ENCODE peak calls at places on chromosomes 4 and X, in five cellular contexts. U, E, W, B and C are unnamed samples.

GRCh38 chrX:140505421-140506337 is 810 bp upstream of the SOX3 start:
- DNase-seq in U (no peak), E (no peak), W (no peak), B (no peak), C (no peak)

GRCh38 chrX:19852014-19853005 is 35.1 kb downstream of the SH3KBP1 start:
- DNase-seq in U (no peak), E (no peak), W (no peak), B (peak), C (no peak)

GRCh38 chrX:7996414-7996813 is 69.2 kb upstream of the PNPLA4 start:
- DNase-seq in U (peak), E (peak), W (no peak), B (no peak), C (no peak)

GRCh38 chrX:55201930-55202579 is 18.1 kb upstream of the PAGE5 start:
- DNase-seq in U (no peak), E (no peak), W (no peak), B (no peak), C (no peak)

GRCh38 chrX:120200851-120201250 is 42.4 kb downstream of the RHOXF2 start:
- DNase-seq in U (no peak), E (no peak), W (no peak), B (no peak), C (no peak)

GRCh38 chr4:26321326-26322276 is 787 bp downstream of the RBPJ start:
- DNase-seq in U (peak), E (peak), W (no peak), B (peak), C (peak)

GRCh38 chr4:88794087-88794486 is 96.5 kb upstream of the NAP1L5 start:
- DNase-seq in U (no peak), E (no peak), W (no peak), B (no peak), C (no peak)

GRCh38 chrX:15072259-15072658 is 197.6 kb downstream of the ASB9 start:
- DNase-seq in U (no peak), E (no peak), W (no peak), B (no peak), C (no peak)

GRCh38 chr4:103719320-103720204 is at the start of gene TACR3:
- DNase-seq in U (peak), E (no peak), W (no peak), B (no peak), C (no peak)

GRCh38 chr4:11151500-11151899 is 277.2 kb downstream of the HS3ST1 start:
- DNase-seq in U (no peak), E (no peak), W (no peak), B (no peak), C (no peak)

GRCh38 chr4:336099-336892 is 1.3 kb upstream of the ZNF141 start:
- DNase-seq in U (peak), E (peak), W (no peak), B (peak), C (peak)

GRCh38 chrX:39907964-39908616 is 189.7 kb downstream of the BCOR start:
- DNase-seq in U (peak), E (peak), W (peak), B (peak), C (peak)

GRCh38 chr4:147543039-147543438 is 62.1 kb downstream of the EDNRA start:
- DNase-seq in U (no peak), E (no peak), W (no peak), B (no peak), C (no peak)

GRCh38 chrX:26788402-26788998 is 572.5 kb downstream of the MAGEB5 start:
- DNase-seq in U (no peak), E (no peak), W (no peak), B (no peak), C (no peak)

GRCh38 chr4:143082698-143083097 is 102.0 kb upstream of the USP38 start:
- DNase-seq in U (no peak), E (no peak), W (no peak), B (no peak), C (no peak)

GRCh38 chr4:155497306-155497705 is 120.5 kb upstream of the MAP9 start:
- DNase-seq in U (no peak), E (no peak), W (no peak), B (no peak), C (no peak)

GRCh38 chr4:123090886-123091285 is 168.5 kb upstream of the NUDT6 start:
- DNase-seq in U (no peak), E (no peak), W (no peak), B (no peak), C (no peak)

GRCh38 chr4:118954246-118954645 is 65.6 kb downstream of the SYNPO2 start:
- DNase-seq in U (no peak), E (no peak), W (no peak), B (no peak), C (no peak)

GRCh38 chr4:80182237-80182866 is 15.0 kb upstream of the PRDM8 start:
- DNase-seq in U (no peak), E (peak), W (no peak), B (no peak), C (no peak)

GRCh38 chr4:113292371-113293042 is 243.1 kb downstream of the ANK2 start:
- DNase-seq in U (no peak), E (peak), W (no peak), B (peak), C (no peak)
- H3K4me3 ChIP-seq in U (no peak), E (no peak), W (peak), B (no peak), C (no peak)

GRCh38 chrX:123764967-123765871 is 32.4 kb upstream of the THOC2 start:
- DNase-seq in U (peak), E (peak), W (peak), B (peak), C (peak)
- TF ChIP-seq POLR2A in U (peak), E (no peak), W (no peak), B (no peak), C (no peak)

DNA sequence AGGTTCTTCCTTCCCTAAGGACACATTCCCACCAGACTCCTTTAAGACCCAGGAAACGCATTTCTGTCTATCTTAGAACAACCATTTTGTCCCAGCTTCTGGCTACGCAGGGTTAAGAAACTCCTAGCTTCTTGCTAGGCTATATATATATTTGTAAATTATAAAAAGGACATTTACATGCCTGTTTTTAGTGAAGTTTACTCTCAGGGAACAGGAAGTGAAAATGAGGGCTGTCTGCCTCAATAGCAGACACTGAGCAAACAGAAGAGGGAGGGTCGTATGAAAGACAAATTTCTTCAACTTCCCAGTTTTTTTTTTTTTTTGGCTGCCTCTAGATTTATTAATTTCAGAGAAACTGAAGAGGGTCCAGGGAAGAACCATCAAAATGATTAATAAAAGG is 9.3 kb upstream of the FRMPD3 start:
- DNase-seq in U (no peak), E (no peak), W (no peak), B (no peak), C (no peak)
- H3K4me3 ChIP-seq in U (no peak), E (no peak), W (no peak), B (no peak), C (no peak)

GRCh38 chr4:137384476-137384875 is 147.8 kb downstream of the PCDH18 start:
- DNase-seq in U (no peak), E (no peak), W (no peak), B (no peak), C (no peak)
- TF ChIP-seq POLR2A in U (no peak), E (no peak), W (no peak), B (no peak), C (no peak)

DNA sequence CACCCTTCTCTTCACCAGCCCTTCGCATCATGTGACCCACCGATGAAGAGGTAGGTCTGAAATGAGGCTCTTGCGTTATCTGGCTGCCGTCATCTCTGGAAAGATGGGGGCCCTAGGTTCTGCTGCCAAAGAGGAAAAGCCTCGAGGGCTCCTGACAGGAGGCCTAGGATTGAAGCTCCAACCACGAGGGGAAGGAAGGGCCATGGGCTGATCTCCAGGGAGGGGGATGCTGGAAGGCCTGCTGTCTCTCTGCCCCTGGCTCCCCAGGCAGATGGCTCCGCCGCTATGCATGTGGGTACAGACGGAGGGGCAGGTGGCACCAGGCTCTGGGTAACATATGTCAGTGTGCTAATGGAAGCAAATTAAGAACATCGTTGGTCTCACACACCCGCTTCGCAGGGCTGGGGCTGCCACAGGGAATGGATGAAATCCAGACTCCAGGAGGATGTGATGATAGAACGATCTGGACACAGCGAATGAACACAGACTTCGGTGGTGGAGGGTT is 44.9 kb downstream of the AFAP1 start:
- DNase-seq in U (no peak), E (no peak), W (no peak), B (no peak), C (no peak)
- H3K4me3 ChIP-seq in U (no peak), E (no peak), W (no peak), B (no peak), C (no peak)